ENCODE peak calls at places on chromosomes 1 and 21, in ten cellular contexts. Z is HFFc6, Q is A673, M is HCT116, I is OCI-LY7, J is GM13977, N is upper lobe of left lung, V is astrocyte of the spinal cord, E is psoas muscle, W is HFF-Myc. C is an unnamed sample.

GRCh38 chr21:34821717-34822116 is 152.9 kb downstream of the CLIC6 start:
- DNase-seq in E (no peak), I (no peak), N (no peak), V (no peak), W (no peak), Q (no peak), Z (no peak), M (no peak), J (no peak), C (no peak)

GRCh38 chr21:26473471-26473870 is 99.6 kb downstream of the CYYR1 start:
- DNase-seq in Q (no peak), I (no peak), Z (no peak), M (no peak), W (no peak), N (no peak), J (no peak), V (no peak), E (no peak), C (no peak)

GRCh38 chr1:237205400-237206064 is 163.5 kb downstream of the RYR2 start:
- DNase-seq in W (no peak), E (peak), J (no peak), Q (no peak), Z (no peak), V (peak), M (no peak), N (peak), I (no peak), C (peak)

GRCh38 chr21:22062472-22063139 is 1064.4 kb downstream of the NCAM2 start:
- DNase-seq in I (no peak), M (no peak), Z (no peak), V (no peak), Q (no peak), N (no peak), J (no peak), E (no peak), W (no peak), C (no peak)

GRCh38 chr21:26194811-26195251 is 24.3 kb upstream of the APP start:
- DNase-seq in I (no peak), Z (peak), M (no peak), N (no peak), E (no peak), Q (no peak), V (no peak), W (no peak), J (no peak), C (no peak)

GRCh38 chr1:150696590-150696989 is 364 bp downstream of the GOLPH3L start:
- DNase-seq in J (no peak), I (no peak), Q (peak), Z (no peak), M (no peak), E (no peak), N (no peak), V (no peak), W (no peak), C (peak)

GRCh38 chr1:236950365-236950764 is 53.9 kb downstream of the MT1HL1 start:
- DNase-seq in I (no peak), N (no peak), Q (no peak), M (no peak), Z (no peak), E (no peak), V (no peak), W (no peak), J (no peak), C (no peak)

GRCh38 chr21:42063206-42063577 is 7.9 kb upstream of the UMODL1 start:
- DNase-seq in J (no peak), E (no peak), W (no peak), V (no peak), N (no peak), Z (no peak), I (peak), Q (no peak), M (no peak), C (no peak)

GRCh38 chr21:27108228-27108627 is 141.3 kb upstream of the ADAMTS5 start:
- DNase-seq in Q (no peak), E (no peak), I (no peak), M (no peak), Z (peak), N (no peak), V (no peak), W (no peak), J (no peak), C (no peak)

GRCh38 chr1:184298321-184299052 is 88.3 kb upstream of the C1orf21 start:
- DNase-seq in Q (no peak), W (no peak), N (no peak), Z (no peak), J (no peak), V (no peak), I (no peak), M (no peak), E (no peak), C (no peak)

GRCh38 chr1:23120383-23120782 is 48.3 kb downstream of the LUZP1 start:
- DNase-seq in Q (no peak), N (no peak), V (no peak), M (no peak), Z (no peak), W (no peak), E (no peak), J (no peak), I (no peak), C (no peak)

GRCh38 chr21:15841856-15842564 is 112.2 kb downstream of the USP25 start:
- DNase-seq in M (no peak), V (peak), Z (peak), J (no peak), I (no peak), E (no peak), N (no peak), W (peak), Q (peak), C (peak)

GRCh38 chr1:150150511-150151021 is 850 bp downstream of the PLEKHO1 start:
- DNase-seq in J (no peak), V (no peak), Z (no peak), E (peak), N (peak), I (peak), W (no peak), M (no peak), Q (peak), C (no peak)

GRCh38 chr1:77489910-77490309 is 192.5 kb downstream of the ZZZ3 start:
- DNase-seq in N (no peak), Z (peak), J (no peak), E (no peak), Q (no peak), I (no peak), W (no peak), M (no peak), V (peak), C (no peak)

GRCh38 chr21:25385912-25386474 is 221.3 kb downstream of the MRPL39 start:
- DNase-seq in M (peak), Z (peak), V (peak), J (peak), Q (peak), E (no peak), W (peak), N (no peak), I (peak), C (peak)

GRCh38 chr1:175208773-175209492 is 16.4 kb upstream of the KIAA0040 start:
- DNase-seq in W (no peak), M (no peak), V (no peak), I (peak), N (no peak), E (no peak), Z (no peak), Q (no peak), J (no peak), C (no peak)

GRCh38 chr1:159229896-159230295 is 25.2 kb downstream of the ACKR1 start:
- DNase-seq in M (no peak), Q (no peak), N (no peak), I (no peak), Z (peak), V (no peak), W (no peak), E (no peak), J (no peak), C (no peak)

GRCh38 chr1:41448831-41449230 is 35.7 kb downstream of the EDN2 start:
- DNase-seq in M (no peak), Q (no peak), Z (no peak), E (no peak), N (no peak), J (no peak), W (no peak), I (no peak), V (no peak), C (no peak)

GRCh38 chr1:118081387-118081786 is 103.6 kb downstream of the SPAG17 start:
- DNase-seq in Q (no peak), V (no peak), J (peak), Z (no peak), I (no peak), E (no peak), N (no peak), W (no peak), M (no peak), C (no peak)

GRCh38 chr1:118082984-118083383 is 102.0 kb downstream of the SPAG17 start:
- DNase-seq in I (no peak), Q (no peak), E (no peak), M (no peak), J (no peak), Z (no peak), W (no peak), N (no peak), V (no peak), C (no peak)

GRCh38 chr1:118075116-118075515 is 109.9 kb downstream of the SPAG17 start:
- DNase-seq in Z (no peak), J (no peak), N (no peak), Q (no peak), W (peak), M (no peak), E (no peak), V (no peak), I (no peak), C (no peak)

GRCh38 chr1:118074101-118074500 is 110.9 kb downstream of the SPAG17 start:
- DNase-seq in J (no peak), N (no peak), Z (no peak), W (peak), E (no peak), V (no peak), I (no peak), Q (no peak), M (no peak), C (no peak)

GRCh38 chr1:118077331-118078055 is 107.5 kb downstream of the SPAG17 start:
- DNase-seq in V (peak), W (no peak), I (no peak), E (no peak), J (no peak), Z (peak), M (peak), Q (peak), N (no peak), C (peak)
- TF ChIP-seq CTCF in V (peak), W (peak), I (peak), E (peak), J (peak), Z (peak), M (peak), Q (peak), N (no peak), C (peak)

GRCh38 chr1:25112400-25112799 is 119.9 kb downstream of the SYF2 start:
- DNase-seq in I (no peak), Q (no peak), J (no peak), W (no peak), E (no peak), Z (no peak), V (no peak), M (no peak), N (no peak), C (no peak)

GRCh38 chr1:25118554-25118953 is 113.7 kb downstream of the SYF2 start:
- DNase-seq in V (no peak), E (no peak), W (no peak), Q (no peak), I (no peak), M (no peak), N (no peak), J (no peak), Z (no peak), C (no peak)

GRCh38 chr1:25120286-25120685 is 112.0 kb downstream of the SYF2 start:
- DNase-seq in M (no peak), I (no peak), E (no peak), V (no peak), Q (no peak), Z (no peak), W (no peak), N (no peak), J (no peak), C (no peak)

GRCh38 chr1:25116832-25117231 is 115.5 kb downstream of the SYF2 start:
- DNase-seq in W (no peak), Z (no peak), E (no peak), V (no peak), I (no peak), Q (no peak), N (no peak), M (no peak), J (no peak), C (no peak)

GRCh38 chr1:25117233-25117823 is 115.0 kb downstream of the SYF2 start:
- DNase-seq in Q (no peak), Z (no peak), V (no peak), J (no peak), N (no peak), E (no peak), W (no peak), M (peak), I (peak), C (peak)
- TF ChIP-seq CTCF in Q (peak), Z (peak), V (peak), J (peak), N (no peak), E (no peak), W (peak), M (peak), I (peak), C (no peak)

GRCh38 chr1:39129514-39129913 is 75.0 kb upstream of the MACF1 start:
- DNase-seq in V (peak), Q (peak), E (no peak), Z (no peak), W (no peak), I (peak), N (no peak), M (no peak), J (peak), C (peak)
- TF ChIP-seq CTCF in V (peak), Q (peak), E (peak), Z (peak), W (peak), I (peak), N (no peak), M (peak), J (no peak), C (peak)

GRCh38 chr1:166676981-166677380 is 162.3 kb upstream of the POGK start:
- DNase-seq in V (no peak), Q (no peak), W (no peak), J (no peak), M (no peak), I (no peak), E (no peak), N (no peak), Z (no peak), C (no peak)
- TF ChIP-seq CTCF in V (no peak), Q (no peak), W (no peak), J (no peak), M (peak), I (no peak), E (no peak), N (no peak), Z (no peak), C (no peak)

DNA sequence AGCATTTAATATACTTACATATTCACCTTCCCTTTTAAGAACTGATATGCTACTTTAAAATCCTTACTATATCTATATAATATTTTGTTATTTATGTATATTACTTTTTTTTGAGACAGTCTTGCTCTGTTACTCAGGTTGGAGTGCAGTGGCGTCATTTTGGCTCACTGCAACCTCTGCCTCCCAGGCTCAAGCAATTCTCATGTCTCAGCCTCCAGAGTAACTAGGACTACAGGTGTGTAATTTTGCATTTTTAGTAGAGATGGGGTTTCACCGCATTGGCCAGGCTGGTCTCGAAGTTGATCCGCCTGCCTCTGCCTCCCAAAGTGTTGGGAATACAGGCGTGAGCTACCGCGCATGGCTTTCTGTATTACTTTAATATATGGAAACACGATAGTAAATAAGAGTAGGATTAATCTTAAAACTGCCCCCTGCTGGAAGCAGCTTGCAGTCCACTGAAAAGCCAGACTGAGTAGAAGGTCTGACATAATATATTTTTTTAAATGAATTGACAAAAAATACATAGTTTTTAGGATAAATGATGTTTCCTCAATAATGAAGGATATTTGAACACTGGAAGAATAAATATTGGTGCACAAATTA is 24.4 kb downstream of the RCAN3 start:
- DNase-seq in Z (peak), E (no peak), I (peak), M (peak), J (no peak), N (no peak), W (no peak), Q (peak), V (peak), C (peak)
- TF ChIP-seq CTCF in Z (peak), E (peak), I (peak), M (peak), J (peak), N (no peak), W (peak), Q (peak), V (peak), C (peak)

DNA sequence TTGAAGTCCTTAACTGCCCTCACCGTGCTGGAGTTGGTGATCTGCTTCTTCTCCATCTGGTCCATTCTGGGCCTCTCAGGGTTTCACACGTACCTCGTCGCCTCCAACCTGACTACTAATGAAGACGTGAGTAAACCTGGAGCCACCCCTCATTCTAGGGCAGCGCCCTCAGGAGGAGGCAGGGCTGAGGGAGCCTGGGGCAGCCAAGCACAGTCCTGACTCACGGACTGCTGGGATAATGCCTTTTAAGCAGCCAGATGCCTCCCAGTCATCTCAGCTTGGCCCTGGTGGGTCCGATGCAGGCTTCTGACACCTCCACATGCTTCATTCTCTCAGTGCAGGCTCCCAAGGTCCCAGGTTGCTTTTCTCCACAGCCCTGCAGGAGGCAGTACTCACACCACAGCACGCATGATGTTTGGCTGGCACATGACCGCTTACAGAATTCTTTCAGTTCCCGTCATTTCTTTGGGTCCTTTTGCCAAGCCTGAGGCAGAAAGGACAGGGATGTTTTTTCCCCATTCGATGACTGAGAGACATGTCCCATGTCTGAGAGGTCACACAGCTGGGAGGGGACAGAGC is 11.8 kb upstream of the SFN start:
- DNase-seq in Z (no peak), W (no peak), M (no peak), J (no peak), V (no peak), E (no peak), I (no peak), N (no peak), Q (no peak), C (no peak)
- TF ChIP-seq CTCF in Z (peak), W (peak), M (peak), J (no peak), V (no peak), E (no peak), I (peak), N (no peak), Q (no peak), C (no peak)

DNA sequence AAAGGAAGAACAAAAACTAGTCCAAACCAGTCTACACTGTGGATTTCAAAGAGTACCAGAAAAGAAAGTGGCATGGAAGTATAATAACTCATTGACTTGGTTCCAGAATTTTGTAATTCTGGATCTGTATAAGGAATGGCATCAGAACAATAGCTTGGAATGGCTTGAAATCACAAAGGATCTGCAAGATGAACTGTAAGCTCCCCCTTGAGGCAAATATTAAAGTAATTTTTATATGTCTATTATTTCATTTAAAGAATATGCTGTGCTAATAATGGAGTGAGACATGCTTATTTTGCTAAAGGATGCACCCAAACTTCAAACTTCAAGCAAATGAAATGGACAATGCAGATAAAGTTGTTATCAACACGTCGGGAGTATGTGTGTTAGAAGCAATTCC is 21.3 kb downstream of the CHODL start:
- DNase-seq in N (no peak), Z (no peak), J (no peak), E (no peak), Q (no peak), V (no peak), W (no peak), I (no peak), M (no peak), C (no peak)
- TF ChIP-seq CTCF in N (no peak), Z (no peak), J (no peak), E (no peak), Q (no peak), V (no peak), W (no peak), I (peak), M (no peak), C (peak)

DNA sequence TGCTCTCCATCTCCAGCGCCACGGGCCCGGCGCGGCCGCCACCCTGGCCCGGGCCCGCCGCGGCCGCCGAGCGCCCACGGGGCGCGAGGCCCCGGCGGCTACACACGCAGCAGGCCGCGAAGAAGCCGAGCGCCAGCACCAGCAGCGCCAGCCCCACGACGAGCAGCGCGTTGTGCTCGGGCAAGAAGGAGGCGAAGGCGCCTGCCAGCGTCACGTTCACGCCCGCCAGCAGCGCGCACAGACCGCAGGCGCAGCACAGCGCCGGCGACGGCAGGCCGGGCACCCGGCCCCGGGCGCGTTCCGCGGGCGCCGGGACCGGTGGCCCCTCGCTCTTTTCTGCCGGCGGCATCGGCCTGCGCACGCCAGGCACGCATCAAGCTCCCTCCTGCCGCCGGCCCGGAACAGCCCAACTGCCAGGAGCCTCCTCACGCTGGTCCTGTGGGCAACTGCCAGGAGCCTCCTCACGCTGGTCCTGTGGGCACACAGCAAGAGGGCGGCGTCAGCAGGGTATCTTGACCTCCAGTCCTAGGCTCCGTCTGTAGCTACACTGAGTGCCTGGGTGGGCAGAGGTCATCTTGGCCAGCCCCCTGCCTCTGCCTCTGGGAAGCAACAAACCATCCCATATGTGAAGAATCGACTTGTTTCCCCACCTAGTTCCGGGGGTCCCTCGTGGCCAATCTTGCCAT is 18.1 kb downstream of the KNCN start:
- DNase-seq in V (no peak), N (peak), J (peak), Q (peak), Z (no peak), I (no peak), M (no peak), W (no peak), E (peak), C (no peak)
- TF ChIP-seq CTCF in V (no peak), N (no peak), J (no peak), Q (no peak), Z (no peak), I (no peak), M (no peak), W (no peak), E (no peak), C (no peak)